ENCODE peak calls at places on chromosomes 7 and 10, in ten cellular contexts. Z, J, W, Q, H, G, F, S, K and C are unnamed samples.

GRCh38 chr10:61481597-61481996 is 28.4 kb upstream of the TMEM26 start:
- DNase-seq in Z (no peak), J (no peak), W (no peak), Q (no peak), H (no peak), G (no peak), F (no peak), S (no peak), K (no peak), C (no peak)

GRCh38 chr7:13017881-13018280 is 330.4 kb downstream of the ARL4A start:
- DNase-seq in Z (no peak), J (no peak), W (no peak), Q (no peak), H (no peak), G (no peak), F (no peak), S (no peak), K (no peak), C (peak)

GRCh38 chr7:130273081-130273699 is 6.5 kb downstream of the CPA2 start:
- DNase-seq in Z (peak), J (no peak), W (peak), Q (no peak), H (no peak), G (no peak), F (peak), S (no peak), K (no peak), C (no peak)

GRCh38 chr7:73623798-73624668 is at the start of gene MLXIPL:
- DNase-seq in Z (peak), J (peak), W (no peak), Q (no peak), H (peak), G (peak), F (peak), S (peak), K (peak), C (peak)

GRCh38 chr10:125064681-125065492 is 95.5 kb downstream of the CTBP2 start:
- DNase-seq in Z (peak), J (no peak), W (no peak), Q (no peak), H (no peak), G (no peak), F (no peak), S (no peak), K (no peak), C (peak)

GRCh38 chr10:13743101-13743693 is 156.4 kb downstream of the PRPF18 start:
- DNase-seq in Z (no peak), J (no peak), W (peak), Q (no peak), H (no peak), G (no peak), F (no peak), S (no peak), K (no peak), C (peak)

GRCh38 chr10:64515975-64516699 is 994.9 kb downstream of the REEP3 start:
- DNase-seq in Z (no peak), J (no peak), W (no peak), Q (no peak), H (no peak), G (no peak), F (no peak), S (no peak), K (no peak), C (no peak)

GRCh38 chr10:5512881-5513698 is 11.7 kb upstream of the CALML3 start:
- DNase-seq in Z (peak), J (no peak), W (no peak), Q (no peak), H (peak), G (no peak), F (no peak), S (no peak), K (no peak), C (no peak)

GRCh38 chr10:132028706-132029105 is 37.0 kb upstream of the JAKMIP3 start:
- DNase-seq in Z (no peak), J (no peak), W (no peak), Q (no peak), H (no peak), G (no peak), F (no peak), S (no peak), K (no peak), C (no peak)

GRCh38 chr10:83373659-83374058 is 765.6 kb upstream of the GHITM start:
- DNase-seq in Z (peak), J (no peak), W (no peak), Q (no peak), H (no peak), G (peak), F (no peak), S (no peak), K (no peak), C (no peak)

GRCh38 chr10:88687853-88688467 is 18.1 kb upstream of the LIPK start:
- DNase-seq in Z (peak), J (no peak), W (no peak), Q (no peak), H (no peak), G (peak), F (no peak), S (peak), K (no peak), C (peak)

GRCh38 chr7:148664319-148664718 is 34.4 kb upstream of the CUL1 start:
- DNase-seq in Z (peak), J (no peak), W (peak), Q (no peak), H (no peak), G (no peak), F (no peak), S (no peak), K (no peak), C (peak)

GRCh38 chr10:59803714-59804113 is 50.5 kb upstream of the MRLN start:
- DNase-seq in Z (no peak), J (no peak), W (no peak), Q (no peak), H (no peak), G (no peak), F (no peak), S (no peak), K (no peak), C (no peak)

GRCh38 chr10:916716-917415 is 14.6 kb downstream of the LARP4B start:
- DNase-seq in Z (no peak), J (no peak), W (no peak), Q (no peak), H (no peak), G (no peak), F (no peak), S (no peak), K (no peak), C (no peak)

GRCh38 chr10:47156873-47157272 is 143.1 kb upstream of the GDF10 start:
- DNase-seq in Z (no peak), J (no peak), W (no peak), Q (no peak), H (no peak), G (no peak), F (no peak), S (no peak), K (no peak), C (no peak)